ENCODE peak calls at places on chromosomes 7 and 10, in six cellular contexts. N is right atrium auricular region, G is esophagus squamous epithelium, Y is WERI-Rb-1, W is left ventricle myocardium inferior, U is testis. M is an unnamed sample.
A peak's percentile ranks its signal among the peaks of the same experiment; 100 is the strongest.

GRCh38 chr7:120030871-120031270 is 242.1 kb upstream of the KCND2 start:
- DNase-seq in N (no peak), G (no peak), Y (no peak), W (no peak), U (no peak), M (no peak)

GRCh38 chr7:1567893-1568292 is 1.9 kb downstream of the PSMG3 start:
- DNase-seq in N (no peak), G (no peak), Y (no peak), W (no peak), U (no peak), M (no peak)

GRCh38 chr7:155375337-155376277 is 77.9 kb downstream of the INSIG1 start:
- DNase-seq in N (no peak), G (no peak), Y (no peak), W (no peak), U (no peak), M (no peak)

GRCh38 chr7:94511763-94512162 is 2.2 kb downstream of the CASD1 start:
- DNase-seq in N (no peak), G (no peak), Y (no peak), W (no peak), U (no peak), M (no peak)

GRCh38 chr7:55304363-55304762 is 60.8 kb upstream of the LANCL2 start:
- DNase-seq in N (no peak), G (no peak), Y (no peak), W (no peak), U (no peak), M (no peak)

GRCh38 chr7:10632707-10633106 is 341.0 kb upstream of the PHF14 start:
- DNase-seq in N (no peak), G (no peak), Y (no peak), W (no peak), U (no peak), M (no peak)

GRCh38 chr10:110471566-110472139 is 26.1 kb upstream of the DUSP5 start:
- DNase-seq in N (no peak), G (no peak), Y (no peak), W (no peak), U (no peak), M (no peak)

GRCh38 chr10:124354411-124355382 is 64.0 kb downstream of the OAT start:
- DNase-seq in N (peak; percentile 68), G (no peak), Y (peak; percentile 47), W (peak; percentile 61), U (peak; percentile 71), M (peak; percentile 24)

GRCh38 chr7:45001138-45001694 is 1.2 kb downstream of the CCM2 start:
- DNase-seq in N (no peak), G (no peak), Y (peak; percentile 36), W (no peak), U (peak; percentile 39), M (peak; percentile 5)

GRCh38 chr10:16408379-16408778 is 28.4 kb upstream of the PTER start:
- DNase-seq in N (no peak), G (no peak), Y (no peak), W (no peak), U (no peak), M (no peak)

GRCh38 chr7:95420996-95421846 is 13.6 kb downstream of the PON2 start:
- DNase-seq in N (no peak), G (no peak), Y (no peak), W (no peak), U (no peak), M (no peak)

GRCh38 chr10:89503633-89504345 is 31.6 kb downstream of the SLC16A12 start:
- DNase-seq in N (no peak), G (no peak), Y (no peak), W (no peak), U (no peak), M (no peak)

DNA sequence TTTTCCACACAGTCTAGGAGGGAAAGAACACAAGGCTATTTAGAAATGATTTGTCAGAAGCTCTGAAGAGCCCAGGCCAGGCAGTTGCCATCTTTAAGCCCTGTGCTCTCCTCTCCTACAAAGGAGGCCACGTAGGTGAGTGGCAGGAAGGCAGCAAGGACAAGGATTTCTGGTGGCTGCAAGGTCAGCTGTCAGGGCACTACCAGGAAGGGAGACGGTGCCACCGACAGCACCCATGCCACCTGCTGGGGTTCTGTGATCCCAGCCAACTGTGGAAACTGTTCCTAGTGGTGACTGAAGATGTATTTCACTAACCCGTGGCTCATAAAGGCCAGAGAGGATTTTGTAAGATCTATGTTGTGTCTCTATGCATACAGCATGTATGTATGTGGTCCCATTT is 15.8 kb downstream of the BCCIP start:
- DNase-seq in N (no peak), G (no peak), Y (no peak), W (no peak), U (no peak), M (no peak)
- H3K36me3 ChIP-seq in N (peaks cover 78% of the 10 kb centered on the region), G (peaks cover 42% of the 10 kb centered on the region), Y (peaks cover 74% of the 10 kb centered on the region), W (peaks cover 80% of the 10 kb centered on the region), U (no peaks in the 10 kb centered on the region), M (peaks cover 43% of the 10 kb centered on the region)

DNA sequence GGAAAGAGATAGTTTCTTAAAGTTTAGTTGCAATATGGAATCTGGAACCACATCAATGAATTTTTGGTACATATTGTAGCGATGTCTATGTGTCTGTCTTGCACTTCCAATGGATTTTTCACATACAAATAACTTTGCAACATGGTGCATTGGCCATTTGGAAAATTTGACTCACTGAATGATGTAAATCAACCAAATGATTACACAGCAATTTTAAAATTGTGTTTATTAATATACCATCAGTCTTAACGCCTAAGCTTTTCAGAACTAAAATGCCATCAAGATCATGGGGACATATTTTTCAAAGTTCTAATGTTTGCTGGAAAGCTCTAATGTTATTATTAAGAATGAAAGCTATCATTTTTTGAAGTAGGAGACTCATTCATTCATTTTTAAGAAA is 39.4 kb upstream of the TMEM26 start:
- DNase-seq in N (no peak), G (no peak), Y (no peak), W (no peak), U (no peak), M (no peak)
- H3K27ac ChIP-seq in N (no peak overlapping the region), G (no peak overlapping the region), Y (no peak overlapping the region), W (no peak overlapping the region), U (no peak overlapping the region), M (no peak overlapping the region)

GRCh38 chr7:38700111-38700510 is 68.9 kb upstream of the AMPH start:
- DNase-seq in N (no peak), G (no peak), Y (no peak), W (no peak), U (no peak), M (peak; percentile 60)
- TF ChIP-seq CTCF in N (no peak), G (no peak), Y (no peak), W (no peak), U (no peak), M (no peak)

GRCh38 chr10:133199992-133200611 is 29.9 kb upstream of the UTF1 start:
- DNase-seq in N (no peak), G (no peak), Y (no peak), W (no peak), U (no peak), M (no peak)

GRCh38 chr10:133199488-133199885 is 30.5 kb upstream of the UTF1 start:
- DNase-seq in N (no peak), G (no peak), Y (no peak), W (no peak), U (no peak), M (no peak)

GRCh38 chr10:133201948-133202725 is 27.9 kb upstream of the UTF1 start:
- DNase-seq in N (no peak), G (no peak), Y (no peak), W (no peak), U (no peak), M (no peak)

GRCh38 chr10:133201151-133201947 is 28.7 kb upstream of the UTF1 start:
- DNase-seq in N (no peak), G (no peak), Y (no peak), W (no peak), U (no peak), M (no peak)

DNA sequence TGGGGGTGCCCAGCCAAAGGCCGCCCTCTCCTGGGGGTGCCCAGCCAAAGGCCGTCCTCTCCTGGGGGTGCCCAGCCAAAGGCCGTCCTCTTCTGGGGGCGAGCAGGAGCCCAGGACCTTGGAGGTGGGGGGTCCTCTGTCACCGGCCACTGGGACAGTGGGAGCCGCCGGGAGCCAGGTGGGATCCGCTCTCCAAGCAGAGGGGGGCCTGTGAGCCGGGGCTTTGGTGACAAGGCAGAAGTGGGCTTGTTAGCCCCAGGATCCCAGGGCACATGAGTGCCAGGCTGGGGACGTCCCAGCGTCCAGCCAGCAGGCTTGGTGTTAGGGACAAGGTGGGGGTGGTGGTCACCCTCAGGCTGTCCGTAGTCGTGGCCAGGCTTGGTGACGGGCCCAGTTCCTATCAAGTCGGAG is 29.4 kb upstream of the UTF1 start:
- DNase-seq in N (no peak), G (no peak), Y (no peak), W (no peak), U (no peak), M (no peak)
- H3K36me3 ChIP-seq in N (no peaks in the 10 kb centered on the region), G (no peaks in the 10 kb centered on the region), Y (no peaks in the 10 kb centered on the region), W (no peaks in the 10 kb centered on the region), U (no peaks in the 10 kb centered on the region), M (no peaks in the 10 kb centered on the region)

GRCh38 chr10:97497572-97498075 is 598 bp downstream of the MMS19 start:
- DNase-seq in N (peak; percentile 87), G (peak; percentile 43), Y (peak; percentile 91), W (peak; percentile 82), U (peak; percentile 94), M (peak; percentile 69)

GRCh38 chr10:97490592-97490991 is 7.6 kb downstream of the MMS19 start:
- DNase-seq in N (peak; percentile 52), G (no peak), Y (no peak), W (peak; percentile 30), U (no peak), M (peak; percentile 55)

GRCh38 chr10:97498076-97498840 is at the start of gene MMS19:
- DNase-seq in N (peak; percentile 99), G (peak; percentile 95), Y (peak; percentile 99), W (peak; percentile 100), U (peak; percentile 99), M (peak; percentile 100)

GRCh38 chr10:97494863-97495506 is 3.2 kb downstream of the MMS19 start:
- DNase-seq in N (no peak), G (no peak), Y (no peak), W (no peak), U (no peak), M (no peak)

GRCh38 chr10:97494151-97494550 is 4.1 kb downstream of the MMS19 start:
- DNase-seq in N (no peak), G (no peak), Y (no peak), W (no peak), U (peak; percentile 58), M (peak; percentile 15)
- H3K27ac ChIP-seq in N (peak overlapping the region; percentile 59), G (no peak overlapping the region), Y (no peak overlapping the region), W (peak overlapping the region; percentile 89), U (peak overlapping the region; percentile 18), M (peak overlapping the region; percentile 11)